ENCODE peak calls at places on chromosomes 6 and 20, in six cellular contexts. One of them, this sample, is unnamed.

GRCh38 chr6:100484474-100484873 is 19.8 kb upstream of the SIM1 start:
- DNase-seq in Panc1: no peak
- DNase-seq in nephron progenitor cell: no peak
- DNase-seq in CD8-positive, alpha-beta T cell: no peak
- DNase-seq in GM12865: peak
- DNase-seq in mesothelial cell of epicardium: no peak
- DNase-seq in this sample: no peak

GRCh38 chr6:61886608-61887259 is 399.3 kb downstream of the KHDRBS2 start:
- DNase-seq in Panc1: no peak
- DNase-seq in nephron progenitor cell: no peak
- DNase-seq in CD8-positive, alpha-beta T cell: no peak
- DNase-seq in GM12865: no peak
- DNase-seq in mesothelial cell of epicardium: no peak
- DNase-seq in this sample: no peak

GRCh38 chr6:90739802-90740201 is 152.9 kb upstream of the MAP3K7 start:
- DNase-seq in Panc1: no peak
- DNase-seq in nephron progenitor cell: no peak
- DNase-seq in CD8-positive, alpha-beta T cell: no peak
- DNase-seq in GM12865: no peak
- DNase-seq in mesothelial cell of epicardium: no peak
- DNase-seq in this sample: no peak

GRCh38 chr20:59891581-59891980 is 41.9 kb downstream of the SYCP2 start:
- DNase-seq in Panc1: no peak
- DNase-seq in nephron progenitor cell: no peak
- DNase-seq in CD8-positive, alpha-beta T cell: no peak
- DNase-seq in GM12865: no peak
- DNase-seq in mesothelial cell of epicardium: no peak
- DNase-seq in this sample: no peak

GRCh38 chr20:21396045-21396893 is 1.1 kb downstream of the NKX2-4 start:
- DNase-seq in Panc1: no peak
- DNase-seq in nephron progenitor cell: peak
- DNase-seq in CD8-positive, alpha-beta T cell: no peak
- DNase-seq in GM12865: no peak
- DNase-seq in mesothelial cell of epicardium: peak
- DNase-seq in this sample: no peak

GRCh38 chr20:16526433-16527380 is 46.5 kb downstream of the KIF16B start:
- DNase-seq in Panc1: no peak
- DNase-seq in nephron progenitor cell: no peak
- DNase-seq in CD8-positive, alpha-beta T cell: no peak
- DNase-seq in GM12865: no peak
- DNase-seq in mesothelial cell of epicardium: no peak
- DNase-seq in this sample: no peak

GRCh38 chr6:506920-507523 is 115.5 kb downstream of the IRF4 start:
- DNase-seq in Panc1: no peak
- DNase-seq in nephron progenitor cell: no peak
- DNase-seq in CD8-positive, alpha-beta T cell: no peak
- DNase-seq in GM12865: no peak
- DNase-seq in mesothelial cell of epicardium: no peak
- DNase-seq in this sample: no peak

GRCh38 chr6:154433477-154434241 is 76.8 kb downstream of the CNKSR3 start:
- DNase-seq in Panc1: no peak
- DNase-seq in nephron progenitor cell: no peak
- DNase-seq in CD8-positive, alpha-beta T cell: no peak
- DNase-seq in GM12865: no peak
- DNase-seq in mesothelial cell of epicardium: no peak
- DNase-seq in this sample: no peak

GRCh38 chr20:49312661-49313060 is 34.8 kb upstream of the ZNFX1 start:
- DNase-seq in Panc1: no peak
- DNase-seq in nephron progenitor cell: no peak
- DNase-seq in CD8-positive, alpha-beta T cell: no peak
- DNase-seq in GM12865: no peak
- DNase-seq in mesothelial cell of epicardium: no peak
- DNase-seq in this sample: no peak

GRCh38 chr6:32852018-32852843 is 1.3 kb downstream of the TAP1 start:
- DNase-seq in Panc1: no peak
- DNase-seq in nephron progenitor cell: no peak
- DNase-seq in CD8-positive, alpha-beta T cell: peak
- DNase-seq in GM12865: peak
- DNase-seq in mesothelial cell of epicardium: no peak
- DNase-seq in this sample: no peak

GRCh38 chr6:43856005-43856765 is 86.2 kb downstream of the VEGFA start:
- DNase-seq in Panc1: no peak
- DNase-seq in nephron progenitor cell: peak
- DNase-seq in CD8-positive, alpha-beta T cell: no peak
- DNase-seq in GM12865: no peak
- DNase-seq in mesothelial cell of epicardium: no peak
- DNase-seq in this sample: peak

GRCh38 chr20:24781061-24781980 is 167.7 kb upstream of the CST7 start:
- DNase-seq in Panc1: no peak
- DNase-seq in nephron progenitor cell: peak
- DNase-seq in CD8-positive, alpha-beta T cell: no peak
- DNase-seq in GM12865: peak
- DNase-seq in mesothelial cell of epicardium: no peak
- DNase-seq in this sample: no peak

GRCh38 chr6:8780653-8781052 is 345.3 kb upstream of the SLC35B3 start:
- DNase-seq in Panc1: no peak
- DNase-seq in nephron progenitor cell: no peak
- DNase-seq in CD8-positive, alpha-beta T cell: no peak
- DNase-seq in GM12865: no peak
- DNase-seq in mesothelial cell of epicardium: no peak
- DNase-seq in this sample: no peak

GRCh38 chr6:45722876-45723275 is 292.8 kb downstream of the CLIC5 start:
- DNase-seq in Panc1: no peak
- DNase-seq in nephron progenitor cell: no peak
- DNase-seq in CD8-positive, alpha-beta T cell: no peak
- DNase-seq in GM12865: no peak
- DNase-seq in mesothelial cell of epicardium: no peak
- DNase-seq in this sample: no peak

GRCh38 chr20:4766631-4767030 is 44.9 kb downstream of the PRND start:
- DNase-seq in Panc1: no peak
- DNase-seq in nephron progenitor cell: no peak
- DNase-seq in CD8-positive, alpha-beta T cell: no peak
- DNase-seq in GM12865: no peak
- DNase-seq in mesothelial cell of epicardium: no peak
- DNase-seq in this sample: no peak

GRCh38 chr6:28606424-28607391 is 81.0 kb downstream of the GPX5 start:
- DNase-seq in Panc1: peak
- DNase-seq in nephron progenitor cell: peak
- DNase-seq in CD8-positive, alpha-beta T cell: no peak
- DNase-seq in GM12865: peak
- DNase-seq in mesothelial cell of epicardium: peak
- DNase-seq in this sample: no peak

GRCh38 chr6:149488815-149489214 is 4.0 kb upstream of the ZC3H12D start:
- DNase-seq in Panc1: no peak
- DNase-seq in nephron progenitor cell: no peak
- DNase-seq in CD8-positive, alpha-beta T cell: peak
- DNase-seq in GM12865: no peak
- DNase-seq in mesothelial cell of epicardium: no peak
- DNase-seq in this sample: no peak

GRCh38 chr6:31690231-31691077 is 9.6 kb upstream of the LY6G5C start:
- DNase-seq in Panc1: no peak
- DNase-seq in nephron progenitor cell: no peak
- DNase-seq in CD8-positive, alpha-beta T cell: no peak
- DNase-seq in GM12865: no peak
- DNase-seq in mesothelial cell of epicardium: no peak
- DNase-seq in this sample: no peak

GRCh38 chr6:12873706-12874105 is 157.1 kb downstream of the PHACTR1 start:
- DNase-seq in Panc1: no peak
- DNase-seq in nephron progenitor cell: no peak
- DNase-seq in CD8-positive, alpha-beta T cell: no peak
- DNase-seq in GM12865: no peak
- DNase-seq in mesothelial cell of epicardium: no peak
- DNase-seq in this sample: no peak

GRCh38 chr6:105402090-105402980 is 547 bp downstream of the PREP start:
- DNase-seq in Panc1: no peak
- DNase-seq in nephron progenitor cell: peak
- DNase-seq in CD8-positive, alpha-beta T cell: peak
- DNase-seq in GM12865: peak
- DNase-seq in mesothelial cell of epicardium: no peak
- DNase-seq in this sample: no peak

GRCh38 chr6:16747232-16748027 is 13.8 kb downstream of the ATXN1 start:
- DNase-seq in Panc1: no peak
- DNase-seq in nephron progenitor cell: no peak
- DNase-seq in CD8-positive, alpha-beta T cell: no peak
- DNase-seq in GM12865: no peak
- DNase-seq in mesothelial cell of epicardium: no peak
- DNase-seq in this sample: no peak

GRCh38 chr6:19723533-19723932 is 113.6 kb upstream of the ID4 start:
- DNase-seq in Panc1: no peak
- DNase-seq in nephron progenitor cell: no peak
- DNase-seq in CD8-positive, alpha-beta T cell: no peak
- DNase-seq in GM12865: no peak
- DNase-seq in mesothelial cell of epicardium: no peak
- DNase-seq in this sample: no peak

GRCh38 chr6:35419431-35419830 is 32.7 kb upstream of the FANCE start:
- DNase-seq in Panc1: no peak
- DNase-seq in nephron progenitor cell: no peak
- DNase-seq in CD8-positive, alpha-beta T cell: no peak
- DNase-seq in GM12865: peak
- DNase-seq in mesothelial cell of epicardium: no peak
- DNase-seq in this sample: no peak

GRCh38 chr6:145865175-145865574 is 50.6 kb upstream of the FBXO30 start:
- DNase-seq in Panc1: no peak
- DNase-seq in nephron progenitor cell: no peak
- DNase-seq in CD8-positive, alpha-beta T cell: no peak
- DNase-seq in GM12865: peak
- DNase-seq in mesothelial cell of epicardium: no peak
- DNase-seq in this sample: no peak

GRCh38 chr20:50496773-50497375 is 13.3 kb upstream of the PTPN1 start:
- DNase-seq in Panc1: no peak
- DNase-seq in nephron progenitor cell: no peak
- DNase-seq in CD8-positive, alpha-beta T cell: no peak
- DNase-seq in GM12865: peak
- DNase-seq in mesothelial cell of epicardium: no peak
- DNase-seq in this sample: no peak

GRCh38 chr6:85892346-85892745 is 249.7 kb upstream of the SYNCRIP start:
- DNase-seq in Panc1: no peak
- DNase-seq in nephron progenitor cell: peak
- DNase-seq in CD8-positive, alpha-beta T cell: no peak
- DNase-seq in GM12865: no peak
- DNase-seq in mesothelial cell of epicardium: no peak
- DNase-seq in this sample: no peak

GRCh38 chr6:38187285-38187684 is 367.8 kb downstream of the ZFAND3 start:
- DNase-seq in Panc1: no peak
- DNase-seq in nephron progenitor cell: no peak
- DNase-seq in CD8-positive, alpha-beta T cell: no peak
- DNase-seq in GM12865: no peak
- DNase-seq in mesothelial cell of epicardium: peak
- DNase-seq in this sample: no peak

GRCh38 chr20:43416591-43417228 is 41.0 kb upstream of the SRSF6 start:
- DNase-seq in Panc1: no peak
- DNase-seq in nephron progenitor cell: no peak
- DNase-seq in CD8-positive, alpha-beta T cell: no peak
- DNase-seq in GM12865: no peak
- DNase-seq in mesothelial cell of epicardium: no peak
- DNase-seq in this sample: no peak

GRCh38 chr20:62382306-62383198 is 4.4 kb upstream of the RPS21 start:
- DNase-seq in Panc1: no peak
- DNase-seq in nephron progenitor cell: peak
- DNase-seq in CD8-positive, alpha-beta T cell: peak
- DNase-seq in GM12865: peak
- DNase-seq in mesothelial cell of epicardium: peak
- DNase-seq in this sample: peak

GRCh38 chr6:30640481-30640880 is 6.5 kb upstream of the C6orf136 start:
- DNase-seq in Panc1: no peak
- DNase-seq in nephron progenitor cell: no peak
- DNase-seq in CD8-positive, alpha-beta T cell: no peak
- DNase-seq in GM12865: no peak
- DNase-seq in mesothelial cell of epicardium: no peak
- DNase-seq in this sample: no peak
- TF ChIP-seq CTCF in Panc1: no peak
- TF ChIP-seq CTCF in nephron progenitor cell: no peak
- TF ChIP-seq CTCF in CD8-positive, alpha-beta T cell: no peak
- TF ChIP-seq CTCF in GM12865: no peak
- TF ChIP-seq CTCF in mesothelial cell of epicardium: no peak
- TF ChIP-seq CTCF in this sample: no peak

GRCh38 chr20:58471835-58472164 is 43.4 kb downstream of the APCDD1L start:
- DNase-seq in Panc1: no peak
- DNase-seq in nephron progenitor cell: no peak
- DNase-seq in CD8-positive, alpha-beta T cell: no peak
- DNase-seq in GM12865: no peak
- DNase-seq in mesothelial cell of epicardium: no peak
- DNase-seq in this sample: no peak

GRCh38 chr20:58469500-58470129 is 45.6 kb downstream of the APCDD1L start:
- DNase-seq in Panc1: no peak
- DNase-seq in nephron progenitor cell: no peak
- DNase-seq in CD8-positive, alpha-beta T cell: no peak
- DNase-seq in GM12865: no peak
- DNase-seq in mesothelial cell of epicardium: no peak
- DNase-seq in this sample: no peak

GRCh38 chr20:58472273-58473018 is 42.8 kb downstream of the APCDD1L start:
- DNase-seq in Panc1: no peak
- DNase-seq in nephron progenitor cell: no peak
- DNase-seq in CD8-positive, alpha-beta T cell: no peak
- DNase-seq in GM12865: no peak
- DNase-seq in mesothelial cell of epicardium: no peak
- DNase-seq in this sample: no peak

GRCh38 chr20:58470336-58470978 is 44.7 kb downstream of the APCDD1L start:
- DNase-seq in Panc1: no peak
- DNase-seq in nephron progenitor cell: no peak
- DNase-seq in CD8-positive, alpha-beta T cell: no peak
- DNase-seq in GM12865: no peak
- DNase-seq in mesothelial cell of epicardium: no peak
- DNase-seq in this sample: no peak

GRCh38 chr20:58471161-58471834 is 43.9 kb downstream of the APCDD1L start:
- DNase-seq in Panc1: no peak
- DNase-seq in nephron progenitor cell: no peak
- DNase-seq in CD8-positive, alpha-beta T cell: no peak
- DNase-seq in GM12865: no peak
- DNase-seq in mesothelial cell of epicardium: peak
- DNase-seq in this sample: no peak
- TF ChIP-seq CTCF in Panc1: no peak
- TF ChIP-seq CTCF in nephron progenitor cell: no peak
- TF ChIP-seq CTCF in CD8-positive, alpha-beta T cell: no peak
- TF ChIP-seq CTCF in GM12865: no peak
- TF ChIP-seq CTCF in mesothelial cell of epicardium: no peak
- TF ChIP-seq CTCF in this sample: no peak

GRCh38 chr6:113879186-113880096 is 22.3 kb downstream of the MARCKS start:
- DNase-seq in Panc1: no peak
- DNase-seq in nephron progenitor cell: peak
- DNase-seq in CD8-positive, alpha-beta T cell: no peak
- DNase-seq in GM12865: peak
- DNase-seq in mesothelial cell of epicardium: no peak
- DNase-seq in this sample: peak
- TF ChIP-seq CTCF in Panc1: peak
- TF ChIP-seq CTCF in nephron progenitor cell: peak
- TF ChIP-seq CTCF in CD8-positive, alpha-beta T cell: peak
- TF ChIP-seq CTCF in GM12865: peak
- TF ChIP-seq CTCF in mesothelial cell of epicardium: no peak
- TF ChIP-seq CTCF in this sample: peak

DNA sequence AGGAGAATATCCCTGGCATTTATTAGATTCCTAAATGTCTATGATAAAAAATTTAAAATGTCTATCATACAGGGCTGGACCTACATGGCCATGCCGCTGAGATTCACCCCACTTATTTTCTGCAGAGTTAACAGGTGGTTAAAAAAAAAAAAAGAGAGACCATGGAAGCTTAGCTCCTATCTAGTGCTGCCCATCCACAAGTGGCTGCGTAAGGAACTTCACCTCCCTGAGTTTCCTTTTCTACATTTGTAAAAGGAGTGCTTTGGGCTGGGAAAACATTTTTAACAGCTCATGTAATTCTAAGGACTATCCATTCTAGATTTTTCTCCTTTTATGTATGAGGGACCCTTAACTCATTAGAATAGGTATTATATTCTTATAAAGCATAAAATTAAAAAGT is 534.1 kb downstream of the MMUT start:
- DNase-seq in Panc1: no peak
- DNase-seq in nephron progenitor cell: no peak
- DNase-seq in CD8-positive, alpha-beta T cell: no peak
- DNase-seq in GM12865: no peak
- DNase-seq in mesothelial cell of epicardium: no peak
- DNase-seq in this sample: no peak
- TF ChIP-seq CTCF in Panc1: no peak
- TF ChIP-seq CTCF in nephron progenitor cell: no peak
- TF ChIP-seq CTCF in CD8-positive, alpha-beta T cell: no peak
- TF ChIP-seq CTCF in GM12865: no peak
- TF ChIP-seq CTCF in mesothelial cell of epicardium: no peak
- TF ChIP-seq CTCF in this sample: peak